ENCODE peak calls at places on chromosome 6, in ten cellular contexts. One of them, this sample, is unnamed.

GRCh38 chr6:434051-434705 is 42.6 kb downstream of the IRF4 start:
- DNase-seq in BJ: no peak
- DNase-seq in nephron progenitor cell: no peak
- DNase-seq in GM12865: no peak
- DNase-seq in dorsolateral prefrontal cortex: no peak
- DNase-seq in A549: no peak
- DNase-seq in AG09319: no peak
- DNase-seq in heart right ventricle: no peak
- DNase-seq in neural crest cell: no peak
- DNase-seq in choroid plexus epithelial cell: no peak
- DNase-seq in this sample: no peak

GRCh38 chr6:16334671-16335070 is 96.3 kb downstream of the GMPR start:
- DNase-seq in BJ: peak
- DNase-seq in nephron progenitor cell: no peak
- DNase-seq in GM12865: no peak
- DNase-seq in dorsolateral prefrontal cortex: no peak
- DNase-seq in A549: peak
- DNase-seq in AG09319: peak
- DNase-seq in heart right ventricle: no peak
- DNase-seq in neural crest cell: no peak
- DNase-seq in choroid plexus epithelial cell: peak
- DNase-seq in this sample: no peak

GRCh38 chr6:45658958-45659357 is 281.2 kb upstream of the SUPT3H start:
- DNase-seq in BJ: no peak
- DNase-seq in nephron progenitor cell: no peak
- DNase-seq in GM12865: no peak
- DNase-seq in dorsolateral prefrontal cortex: no peak
- DNase-seq in A549: no peak
- DNase-seq in AG09319: no peak
- DNase-seq in heart right ventricle: no peak
- DNase-seq in neural crest cell: no peak
- DNase-seq in choroid plexus epithelial cell: no peak
- DNase-seq in this sample: no peak

GRCh38 chr6:157638779-157639178 is 184.3 kb upstream of the SNX9 start:
- DNase-seq in BJ: no peak
- DNase-seq in nephron progenitor cell: no peak
- DNase-seq in GM12865: no peak
- DNase-seq in dorsolateral prefrontal cortex: no peak
- DNase-seq in A549: no peak
- DNase-seq in AG09319: no peak
- DNase-seq in heart right ventricle: no peak
- DNase-seq in neural crest cell: no peak
- DNase-seq in choroid plexus epithelial cell: no peak
- DNase-seq in this sample: no peak

GRCh38 chr6:41781302-41781711 is 725 bp downstream of the PRICKLE4 start:
- DNase-seq in BJ: no peak
- DNase-seq in nephron progenitor cell: no peak
- DNase-seq in GM12865: no peak
- DNase-seq in dorsolateral prefrontal cortex: no peak
- DNase-seq in A549: no peak
- DNase-seq in AG09319: no peak
- DNase-seq in heart right ventricle: no peak
- DNase-seq in neural crest cell: no peak
- DNase-seq in choroid plexus epithelial cell: no peak
- DNase-seq in this sample: no peak

GRCh38 chr6:139522471-139523220 is 148.2 kb upstream of the CITED2 start:
- DNase-seq in BJ: no peak
- DNase-seq in nephron progenitor cell: no peak
- DNase-seq in GM12865: no peak
- DNase-seq in dorsolateral prefrontal cortex: no peak
- DNase-seq in A549: no peak
- DNase-seq in AG09319: no peak
- DNase-seq in heart right ventricle: no peak
- DNase-seq in neural crest cell: no peak
- DNase-seq in choroid plexus epithelial cell: no peak
- DNase-seq in this sample: no peak

GRCh38 chr6:157200117-157200516 is 123.2 kb downstream of the TMEM242 start:
- DNase-seq in BJ: no peak
- DNase-seq in nephron progenitor cell: no peak
- DNase-seq in GM12865: no peak
- DNase-seq in dorsolateral prefrontal cortex: no peak
- DNase-seq in A549: no peak
- DNase-seq in AG09319: no peak
- DNase-seq in heart right ventricle: no peak
- DNase-seq in neural crest cell: no peak
- DNase-seq in choroid plexus epithelial cell: no peak
- DNase-seq in this sample: no peak

GRCh38 chr6:159114569-159114968 is 54.6 kb upstream of the FNDC1 start:
- DNase-seq in BJ: no peak
- DNase-seq in nephron progenitor cell: no peak
- DNase-seq in GM12865: no peak
- DNase-seq in dorsolateral prefrontal cortex: no peak
- DNase-seq in A549: no peak
- DNase-seq in AG09319: no peak
- DNase-seq in heart right ventricle: no peak
- DNase-seq in neural crest cell: no peak
- DNase-seq in choroid plexus epithelial cell: peak
- DNase-seq in this sample: no peak

GRCh38 chr6:24931296-24931695 is 4.5 kb downstream of the RIPOR2 start:
- DNase-seq in BJ: no peak
- DNase-seq in nephron progenitor cell: no peak
- DNase-seq in GM12865: no peak
- DNase-seq in dorsolateral prefrontal cortex: no peak
- DNase-seq in A549: no peak
- DNase-seq in AG09319: no peak
- DNase-seq in heart right ventricle: no peak
- DNase-seq in neural crest cell: no peak
- DNase-seq in choroid plexus epithelial cell: peak
- DNase-seq in this sample: no peak

GRCh38 chr6:107641500-107641931 is 151.6 kb downstream of the SOBP start:
- DNase-seq in BJ: no peak
- DNase-seq in nephron progenitor cell: no peak
- DNase-seq in GM12865: no peak
- DNase-seq in dorsolateral prefrontal cortex: no peak
- DNase-seq in A549: no peak
- DNase-seq in AG09319: no peak
- DNase-seq in heart right ventricle: peak
- DNase-seq in neural crest cell: no peak
- DNase-seq in choroid plexus epithelial cell: no peak
- DNase-seq in this sample: no peak

GRCh38 chr6:147507162-147508072 is 1.1 kb upstream of the SAMD5 start:
- DNase-seq in BJ: no peak
- DNase-seq in nephron progenitor cell: peak
- DNase-seq in GM12865: no peak
- DNase-seq in dorsolateral prefrontal cortex: peak
- DNase-seq in A549: peak
- DNase-seq in AG09319: no peak
- DNase-seq in heart right ventricle: peak
- DNase-seq in neural crest cell: peak
- DNase-seq in choroid plexus epithelial cell: peak
- DNase-seq in this sample: peak

GRCh38 chr6:42403415-42403814 is 48.3 kb downstream of the TRERF1 start:
- DNase-seq in BJ: no peak
- DNase-seq in nephron progenitor cell: no peak
- DNase-seq in GM12865: no peak
- DNase-seq in dorsolateral prefrontal cortex: no peak
- DNase-seq in A549: no peak
- DNase-seq in AG09319: no peak
- DNase-seq in heart right ventricle: no peak
- DNase-seq in neural crest cell: no peak
- DNase-seq in choroid plexus epithelial cell: peak
- DNase-seq in this sample: no peak

GRCh38 chr6:41209976-41210375 is 9.0 kb upstream of the TREML2 start:
- DNase-seq in BJ: no peak
- DNase-seq in nephron progenitor cell: no peak
- DNase-seq in GM12865: no peak
- DNase-seq in dorsolateral prefrontal cortex: no peak
- DNase-seq in A549: no peak
- DNase-seq in AG09319: no peak
- DNase-seq in heart right ventricle: no peak
- DNase-seq in neural crest cell: no peak
- DNase-seq in choroid plexus epithelial cell: no peak
- DNase-seq in this sample: no peak

GRCh38 chr6:20875369-20875963 is 341.2 kb downstream of the CDKAL1 start:
- DNase-seq in BJ: no peak
- DNase-seq in nephron progenitor cell: no peak
- DNase-seq in GM12865: peak
- DNase-seq in dorsolateral prefrontal cortex: no peak
- DNase-seq in A549: peak
- DNase-seq in AG09319: no peak
- DNase-seq in heart right ventricle: no peak
- DNase-seq in neural crest cell: peak
- DNase-seq in choroid plexus epithelial cell: peak
- DNase-seq in this sample: no peak

GRCh38 chr6:114404339-114404955 is 61.6 kb upstream of the HS3ST5 start:
- DNase-seq in BJ: no peak
- DNase-seq in nephron progenitor cell: no peak
- DNase-seq in GM12865: no peak
- DNase-seq in dorsolateral prefrontal cortex: no peak
- DNase-seq in A549: no peak
- DNase-seq in AG09319: no peak
- DNase-seq in heart right ventricle: no peak
- DNase-seq in neural crest cell: no peak
- DNase-seq in choroid plexus epithelial cell: no peak
- DNase-seq in this sample: no peak

GRCh38 chr6:146968041-146968760 is 236.0 kb upstream of the STXBP5 start:
- DNase-seq in BJ: peak
- DNase-seq in nephron progenitor cell: no peak
- DNase-seq in GM12865: no peak
- DNase-seq in dorsolateral prefrontal cortex: no peak
- DNase-seq in A549: peak
- DNase-seq in AG09319: peak
- DNase-seq in heart right ventricle: no peak
- DNase-seq in neural crest cell: no peak
- DNase-seq in choroid plexus epithelial cell: peak
- DNase-seq in this sample: no peak

GRCh38 chr6:131033631-131034030 is 29.4 kb downstream of the EPB41L2 start:
- DNase-seq in BJ: no peak
- DNase-seq in nephron progenitor cell: no peak
- DNase-seq in GM12865: no peak
- DNase-seq in dorsolateral prefrontal cortex: no peak
- DNase-seq in A549: no peak
- DNase-seq in AG09319: no peak
- DNase-seq in heart right ventricle: no peak
- DNase-seq in neural crest cell: no peak
- DNase-seq in choroid plexus epithelial cell: no peak
- DNase-seq in this sample: no peak

GRCh38 chr6:84779380-84779779 is 15.0 kb upstream of the TBX18 start:
- DNase-seq in BJ: no peak
- DNase-seq in nephron progenitor cell: no peak
- DNase-seq in GM12865: no peak
- DNase-seq in dorsolateral prefrontal cortex: no peak
- DNase-seq in A549: no peak
- DNase-seq in AG09319: no peak
- DNase-seq in heart right ventricle: no peak
- DNase-seq in neural crest cell: no peak
- DNase-seq in choroid plexus epithelial cell: no peak
- DNase-seq in this sample: no peak
- TF ChIP-seq CTCF in BJ: peak
- TF ChIP-seq CTCF in nephron progenitor cell: no peak
- TF ChIP-seq CTCF in GM12865: no peak
- TF ChIP-seq CTCF in dorsolateral prefrontal cortex: no peak
- TF ChIP-seq CTCF in A549: no peak
- TF ChIP-seq CTCF in AG09319: peak
- TF ChIP-seq CTCF in heart right ventricle: no peak
- TF ChIP-seq CTCF in neural crest cell: no peak
- TF ChIP-seq CTCF in choroid plexus epithelial cell: peak
- TF ChIP-seq CTCF in this sample: no peak

GRCh38 chr6:94251878-94252277 is 832.5 kb upstream of the EPHA7 start:
- DNase-seq in BJ: no peak
- DNase-seq in nephron progenitor cell: no peak
- DNase-seq in GM12865: no peak
- DNase-seq in dorsolateral prefrontal cortex: no peak
- DNase-seq in A549: no peak
- DNase-seq in AG09319: no peak
- DNase-seq in heart right ventricle: no peak
- DNase-seq in neural crest cell: no peak
- DNase-seq in choroid plexus epithelial cell: no peak
- DNase-seq in this sample: no peak

GRCh38 chr6:94254689-94255088 is 835.3 kb upstream of the EPHA7 start:
- DNase-seq in BJ: no peak
- DNase-seq in nephron progenitor cell: no peak
- DNase-seq in GM12865: no peak
- DNase-seq in dorsolateral prefrontal cortex: no peak
- DNase-seq in A549: peak
- DNase-seq in AG09319: no peak
- DNase-seq in heart right ventricle: no peak
- DNase-seq in neural crest cell: no peak
- DNase-seq in choroid plexus epithelial cell: peak
- DNase-seq in this sample: no peak
- TF ChIP-seq CTCF in BJ: no peak
- TF ChIP-seq CTCF in nephron progenitor cell: no peak
- TF ChIP-seq CTCF in GM12865: no peak
- TF ChIP-seq CTCF in dorsolateral prefrontal cortex: peak
- TF ChIP-seq CTCF in A549: no peak
- TF ChIP-seq CTCF in AG09319: no peak
- TF ChIP-seq CTCF in heart right ventricle: no peak
- TF ChIP-seq CTCF in neural crest cell: peak
- TF ChIP-seq CTCF in choroid plexus epithelial cell: peak
- TF ChIP-seq CTCF in this sample: peak

DNA sequence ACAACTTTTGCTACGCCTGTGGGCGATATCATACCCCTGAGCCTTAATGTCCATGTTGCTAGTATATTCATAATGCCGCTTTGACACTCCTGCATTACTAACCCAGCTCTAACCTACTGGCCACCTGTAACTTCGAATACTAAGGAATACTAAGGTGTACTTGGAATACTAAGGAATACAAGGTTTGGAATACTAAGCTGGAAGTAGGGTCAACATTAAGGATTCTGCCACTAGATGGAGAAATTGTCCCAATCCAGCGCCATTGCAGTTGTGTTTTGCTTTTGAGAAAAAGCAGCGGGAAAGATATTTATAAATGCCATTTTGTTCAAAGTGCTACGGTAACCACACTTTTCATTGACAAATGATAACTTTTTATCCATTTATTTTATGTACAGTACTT is 10.7 kb downstream of the TBXT start:
- DNase-seq in BJ: no peak
- DNase-seq in nephron progenitor cell: no peak
- DNase-seq in GM12865: no peak
- DNase-seq in dorsolateral prefrontal cortex: no peak
- DNase-seq in A549: peak
- DNase-seq in AG09319: no peak
- DNase-seq in heart right ventricle: no peak
- DNase-seq in neural crest cell: no peak
- DNase-seq in choroid plexus epithelial cell: peak
- DNase-seq in this sample: no peak
- TF ChIP-seq CTCF in BJ: no peak
- TF ChIP-seq CTCF in nephron progenitor cell: peak
- TF ChIP-seq CTCF in GM12865: no peak
- TF ChIP-seq CTCF in dorsolateral prefrontal cortex: peak
- TF ChIP-seq CTCF in A549: peak
- TF ChIP-seq CTCF in AG09319: no peak
- TF ChIP-seq CTCF in heart right ventricle: no peak
- TF ChIP-seq CTCF in neural crest cell: peak
- TF ChIP-seq CTCF in choroid plexus epithelial cell: peak
- TF ChIP-seq CTCF in this sample: peak

DNA sequence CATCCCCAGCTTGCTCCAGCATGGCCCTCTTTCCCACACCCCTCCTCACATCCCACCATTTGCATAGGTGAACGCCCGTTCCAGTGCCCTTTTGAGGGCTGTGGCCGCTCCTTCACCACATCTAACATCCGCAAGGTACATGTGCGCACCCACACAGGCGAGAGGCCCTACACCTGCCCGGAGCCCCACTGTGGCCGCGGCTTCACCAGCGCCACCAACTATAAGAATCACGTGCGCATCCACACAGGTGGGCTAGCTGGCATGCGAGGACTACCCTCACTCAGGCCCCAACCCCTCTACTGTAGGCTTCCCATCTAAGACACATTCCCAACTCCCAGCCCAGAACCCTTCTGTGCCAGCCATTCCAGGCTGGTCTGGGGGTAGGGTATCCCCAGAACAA is 6.1 kb upstream of the DEF6 start:
- DNase-seq in BJ: no peak
- DNase-seq in nephron progenitor cell: no peak
- DNase-seq in GM12865: no peak
- DNase-seq in dorsolateral prefrontal cortex: no peak
- DNase-seq in A549: no peak
- DNase-seq in AG09319: no peak
- DNase-seq in heart right ventricle: no peak
- DNase-seq in neural crest cell: no peak
- DNase-seq in choroid plexus epithelial cell: no peak
- DNase-seq in this sample: no peak
- TF ChIP-seq CTCF in BJ: no peak
- TF ChIP-seq CTCF in nephron progenitor cell: no peak
- TF ChIP-seq CTCF in GM12865: no peak
- TF ChIP-seq CTCF in dorsolateral prefrontal cortex: no peak
- TF ChIP-seq CTCF in A549: no peak
- TF ChIP-seq CTCF in AG09319: no peak
- TF ChIP-seq CTCF in heart right ventricle: no peak
- TF ChIP-seq CTCF in neural crest cell: no peak
- TF ChIP-seq CTCF in choroid plexus epithelial cell: no peak
- TF ChIP-seq CTCF in this sample: no peak